ENCODE peak calls at places on chromosomes 13 and 19, in five cellular contexts. N is PC-3, X is colonic mucosa, C is suprapubic skin, U is transverse colon. J is an unnamed sample.

GRCh38 chr19:38264486-38265212 is at the start of gene SPINT2:
- DNase-seq in N (no peak), U (no peak), X (no peak), C (peak; percentile 78), J (no peak)

GRCh38 chr13:98301721-98302120 is 124.7 kb upstream of the RNF113B start:
- DNase-seq in C (no peak), N (peak; percentile 78), X (no peak), U (no peak), J (no peak)

GRCh38 chr13:21616880-21617279 is 12.9 kb upstream of the MICU2 start:
- DNase-seq in C (no peak), X (peak; percentile 37), N (peak; percentile 2), U (peak; percentile 30), J (peak; percentile 78)

GRCh38 chr19:31354316-31354715 is 5.1 kb upstream of the TSHZ3 start:
- DNase-seq in N (no peak), C (no peak), U (no peak), X (no peak), J (no peak)

GRCh38 chr13:53781941-53782340 is 753.3 kb downstream of the OLFM4 start:
- DNase-seq in U (no peak), N (peak; percentile 10), X (no peak), C (no peak), J (no peak)

GRCh38 chr13:18235756-18236527 is 945.7 kb downstream of the TUBA3C start:
- DNase-seq in N (no peak), U (no peak), C (no peak), X (no peak), J (no peak)

GRCh38 chr13:46172531-46172991 is 9.4 kb downstream of the LCP1 start:
- DNase-seq in N (no peak), C (no peak), X (no peak), U (peak; percentile 41), J (peak; percentile 47)

GRCh38 chr13:110390572-110390971 is 83.5 kb downstream of the COL4A2 start:
- DNase-seq in U (no peak), N (peak; percentile 89), X (no peak), C (no peak), J (no peak)

GRCh38 chr19:53102186-53102585 is 1.0 kb downstream of the ZNF160 start:
- DNase-seq in C (no peak), X (no peak), N (peak; percentile 2), U (no peak), J (no peak)

GRCh38 chr19:28744943-28745342 is 468.0 kb downstream of the UQCRFS1 start:
- DNase-seq in U (no peak), C (no peak), N (no peak), X (no peak), J (no peak)

GRCh38 chr19:34067861-34068271 is 104.4 kb upstream of the LSM14A start:
- DNase-seq in U (no peak), X (no peak), N (peak; percentile 94), C (no peak), J (no peak)

GRCh38 chr13:24202215-24202614 is 41.7 kb downstream of the SPATA13 start:
- DNase-seq in U (peak; percentile 72), C (no peak), X (peak; percentile 57), N (no peak), J (no peak)

GRCh38 chr19:5498817-5499535 is 43.8 kb downstream of the ZNRF4 start:
- DNase-seq in C (no peak), N (no peak), X (no peak), U (no peak), J (no peak)

GRCh38 chr19:16262618-16263017 is 62.0 kb upstream of the KLF2 start:
- DNase-seq in X (peak; percentile 72), C (no peak), U (peak; percentile 44), N (no peak), J (peak; percentile 79)

GRCh38 chr19:47836038-47836437 is 14.3 kb downstream of the CRX start:
- DNase-seq in U (no peak), X (no peak), C (no peak), N (no peak), J (no peak)

GRCh38 chr19:43984687-43985000 is 656 bp downstream of the ZNF155 start:
- DNase-seq in N (no peak), U (peak; percentile 9), C (no peak), X (peak; percentile 25), J (no peak)

GRCh38 chr13:113664751-113665581 is 2.1 kb upstream of the GRK1 start:
- DNase-seq in X (no peak), N (no peak), C (peak; percentile 39), U (peak; percentile 11), J (no peak)

GRCh38 chr13:113927661-113928581 is 46.0 kb downstream of the C13orf46 start:
- DNase-seq in U (peak; percentile 37), X (no peak), N (no peak), C (peak; percentile 83), J (no peak)

GRCh38 chr19:38733493-38734175 is 10.6 kb downstream of the CAPN12 start:
- DNase-seq in N (no peak), C (no peak), X (peak; percentile 31), U (no peak), J (peak; percentile 47)

GRCh38 chr13:38141792-38142191 is 207.9 kb upstream of the UFM1 start:
- DNase-seq in N (peak; percentile 45), C (no peak), U (no peak), X (no peak), J (no peak)

GRCh38 chr19:39247701-39248664 is 673 bp downstream of the IFNL4 start:
- DNase-seq in N (no peak), X (no peak), U (no peak), C (no peak), J (no peak)

GRCh38 chr13:112053744-112054615 is 13.0 kb upstream of the SOX1 start:
- DNase-seq in X (no peak), C (no peak), N (no peak), U (no peak), J (no peak)

GRCh38 chr13:112052213-112052612 is 14.7 kb upstream of the SOX1 start:
- DNase-seq in C (no peak), N (no peak), U (no peak), X (no peak), J (no peak)

GRCh38 chr13:112055032-112055416 is 11.9 kb upstream of the SOX1 start:
- DNase-seq in N (no peak), U (no peak), C (no peak), X (no peak), J (no peak)

GRCh38 chr13:112054616-112055015 is 12.3 kb upstream of the SOX1 start:
- DNase-seq in U (no peak), C (no peak), N (no peak), X (no peak), J (no peak)

DNA sequence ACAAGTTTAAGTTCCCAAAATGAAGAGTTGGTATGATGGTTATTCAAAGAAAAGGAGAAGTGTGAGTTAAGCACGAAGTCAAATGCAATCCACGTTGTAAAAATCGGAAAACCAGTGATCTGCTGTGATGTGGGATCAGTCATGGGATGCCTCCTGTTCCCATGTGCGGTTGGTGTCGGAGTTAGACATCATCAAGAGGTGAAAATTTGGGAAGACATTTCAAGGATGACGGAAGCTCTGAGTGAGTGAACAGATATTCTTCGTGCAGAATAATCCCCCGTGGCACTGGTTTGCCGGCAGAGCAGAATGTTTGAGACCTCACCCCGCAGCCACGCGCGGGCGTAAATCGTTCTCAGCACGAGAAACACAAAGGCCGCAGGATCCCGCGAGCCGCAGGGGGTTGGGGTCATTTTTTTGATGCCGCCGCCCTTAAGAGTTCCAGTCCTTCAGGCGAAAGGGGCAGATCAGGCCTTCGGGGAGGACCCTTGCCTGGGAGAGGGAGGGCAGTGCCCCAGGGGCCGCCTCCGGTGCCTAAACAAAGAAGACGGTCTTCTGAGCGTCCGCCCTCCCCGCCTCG is 13.7 kb upstream of the SOX1 start:
- DNase-seq in U (no peak), N (no peak), C (no peak), X (no peak), J (no peak)
- H3K27me3 ChIP-seq in U (peaks cover 98% of the 10 kb centered on the region), N (peaks cover 8% of the 10 kb centered on the region), C (peaks cover 96% of the 10 kb centered on the region), X (peaks cover 76% of the 10 kb centered on the region), J (peaks cover 51% of the 10 kb centered on the region)

DNA sequence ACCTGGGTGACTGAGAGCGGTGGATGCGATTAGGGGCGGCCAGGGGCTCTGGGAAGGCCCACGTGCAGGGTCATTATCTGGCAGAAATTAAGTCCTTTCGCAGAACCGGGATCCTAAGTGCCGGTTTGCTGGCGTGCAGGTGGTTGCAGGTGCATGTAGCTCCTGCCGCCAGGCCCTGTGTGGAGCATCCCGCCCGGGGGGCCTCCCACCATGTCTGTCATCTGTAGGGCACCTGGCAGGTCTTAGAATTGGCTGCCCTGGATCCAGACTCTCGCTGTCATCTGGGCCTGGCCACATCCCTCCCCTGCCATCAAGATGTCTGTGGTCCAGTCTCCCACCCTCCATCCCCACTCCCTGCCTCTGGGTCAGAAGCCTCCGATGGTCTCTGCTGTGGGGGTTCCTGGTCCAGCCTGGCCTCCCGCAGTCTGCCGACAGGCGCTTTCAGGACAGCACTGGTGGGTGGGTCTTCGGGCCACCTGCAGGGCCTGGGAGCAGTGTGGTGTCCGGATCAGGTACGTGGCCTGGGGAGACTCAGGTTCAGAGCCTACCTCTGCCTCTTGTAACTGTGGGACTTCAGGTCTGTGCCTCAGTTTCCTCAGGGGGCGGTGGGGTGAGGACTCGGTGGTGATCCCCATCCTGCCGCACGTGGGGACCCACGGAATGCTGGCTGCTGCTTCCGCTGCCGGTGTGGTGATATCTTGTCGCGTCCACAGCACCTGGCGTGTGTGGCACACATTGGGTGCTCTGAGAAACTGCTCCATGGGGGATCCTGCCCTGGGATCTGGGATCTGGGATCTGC is 5.4 kb downstream of the GNA11 start:
- DNase-seq in U (no peak), C (peak; percentile 65), X (no peak), N (no peak), J (no peak)
- H3K27me3 ChIP-seq in U (no peaks in the 10 kb centered on the region), C (no peaks in the 10 kb centered on the region), X (no peaks in the 10 kb centered on the region), N (no peaks in the 10 kb centered on the region), J (no peaks in the 10 kb centered on the region)

DNA sequence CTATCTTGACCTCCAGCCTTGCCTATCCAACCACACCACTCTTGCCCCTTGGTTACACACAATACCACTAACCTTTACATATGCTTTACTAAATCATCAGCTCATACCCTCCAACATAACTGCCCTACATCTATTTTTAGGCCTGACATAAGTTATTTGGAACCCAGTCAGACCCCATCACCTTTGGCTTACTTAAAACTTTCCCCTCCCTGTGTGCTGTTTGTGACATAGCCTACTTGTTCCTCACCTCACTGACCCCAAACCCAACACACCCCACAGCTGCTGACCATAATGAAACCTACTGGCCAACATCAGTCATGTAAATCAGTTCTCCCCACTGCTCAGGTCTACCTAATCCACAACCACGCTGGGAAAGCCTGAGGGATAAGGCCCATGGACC is 4.9 kb downstream of the ZNF266 start:
- DNase-seq in C (no peak), N (no peak), U (no peak), X (no peak), J (no peak)
- H3K27me3 ChIP-seq in C (no peaks in the 10 kb centered on the region), N (no peaks in the 10 kb centered on the region), U (no peaks in the 10 kb centered on the region), X (no peaks in the 10 kb centered on the region), J (no peaks in the 10 kb centered on the region)

GRCh38 chr19:50204811-50205675 is 1.6 kb downstream of the MYH14 start:
- DNase-seq in N (peak; percentile 85), X (peak; percentile 95), C (peak; percentile 75), U (peak; percentile 95), J (peak; percentile 96)

GRCh38 chr19:50204081-50204428 is 633 bp downstream of the MYH14 start:
- DNase-seq in C (no peak), X (no peak), U (no peak), N (no peak), J (no peak)

GRCh38 chr19:50202399-50202798 is 1.0 kb upstream of the MYH14 start:
- DNase-seq in N (no peak), X (no peak), C (no peak), U (no peak), J (no peak)

GRCh38 chr19:50203281-50204080 is at the start of gene MYH14:
- DNase-seq in X (peak; percentile 91), C (peak; percentile 80), U (peak; percentile 93), N (peak; percentile 99), J (peak; percentile 96)

GRCh38 chr19:50202962-50203280 is 501 bp upstream of the MYH14 start:
- DNase-seq in N (no peak), X (no peak), U (no peak), C (no peak), J (no peak)
- H3K27me3 ChIP-seq in N (no peaks in the 10 kb centered on the region), X (peaks cover 11% of the 10 kb centered on the region), U (peaks cover 59% of the 10 kb centered on the region), C (peaks cover 50% of the 10 kb centered on the region), J (peaks cover 8% of the 10 kb centered on the region)

GRCh38 chr13:112063309-112063626 is 3.7 kb upstream of the SOX1 start:
- DNase-seq in N (no peak), C (no peak), X (no peak), U (no peak), J (no peak)
- H3K27me3 ChIP-seq in N (peaks cover 38% of the 10 kb centered on the region), C (peaks cover 100% of the 10 kb centered on the region), X (peaks cover 85% of the 10 kb centered on the region), U (peaks cover 97% of the 10 kb centered on the region), J (peaks cover 23% of the 10 kb centered on the region)